ENCODE peak calls at places on chromosomes 1 and 21, in six cellular contexts. One of them, this sample, is unnamed.

GRCh38 chr1:208268541-208269337 is 24.6 kb upstream of the PLXNA2 start:
- DNase-seq in Panc1: no peak
- DNase-seq in fibroblast of pulmonary artery: no peak
- DNase-seq in coronary artery: no peak
- DNase-seq in uterus: no peak
- DNase-seq in foreskin fibroblast: no peak
- DNase-seq in this sample: no peak

GRCh38 chr1:26349196-26349885 is 4.6 kb downstream of the CRYBG2 start:
- DNase-seq in Panc1: no peak
- DNase-seq in fibroblast of pulmonary artery: peak
- DNase-seq in coronary artery: no peak
- DNase-seq in uterus: no peak
- DNase-seq in foreskin fibroblast: peak
- DNase-seq in this sample: no peak

GRCh38 chr1:163361123-163361934 is 39.6 kb downstream of the NUF2 start:
- DNase-seq in Panc1: no peak
- DNase-seq in fibroblast of pulmonary artery: peak
- DNase-seq in coronary artery: no peak
- DNase-seq in uterus: no peak
- DNase-seq in foreskin fibroblast: peak
- DNase-seq in this sample: no peak

GRCh38 chr1:183783896-183784637 is 20.9 kb upstream of the RGL1 start:
- DNase-seq in Panc1: no peak
- DNase-seq in fibroblast of pulmonary artery: peak
- DNase-seq in coronary artery: no peak
- DNase-seq in uterus: peak
- DNase-seq in foreskin fibroblast: peak
- DNase-seq in this sample: peak

GRCh38 chr1:59678809-59679228 is 135.9 kb upstream of the HOOK1 start:
- DNase-seq in Panc1: no peak
- DNase-seq in fibroblast of pulmonary artery: peak
- DNase-seq in coronary artery: no peak
- DNase-seq in uterus: no peak
- DNase-seq in foreskin fibroblast: peak
- DNase-seq in this sample: peak

GRCh38 chr1:17437260-17438175 is 2.0 kb downstream of the RCC2 start:
- DNase-seq in Panc1: no peak
- DNase-seq in fibroblast of pulmonary artery: peak
- DNase-seq in coronary artery: no peak
- DNase-seq in uterus: peak
- DNase-seq in foreskin fibroblast: peak
- DNase-seq in this sample: no peak

GRCh38 chr1:228377664-228378452 is 28.8 kb downstream of the TRIM11 start:
- DNase-seq in Panc1: no peak
- DNase-seq in fibroblast of pulmonary artery: no peak
- DNase-seq in coronary artery: no peak
- DNase-seq in uterus: no peak
- DNase-seq in foreskin fibroblast: no peak
- DNase-seq in this sample: no peak

GRCh38 chr1:60984066-60984799 is 98.1 kb upstream of the NFIA start:
- DNase-seq in Panc1: no peak
- DNase-seq in fibroblast of pulmonary artery: peak
- DNase-seq in coronary artery: peak
- DNase-seq in uterus: peak
- DNase-seq in foreskin fibroblast: peak
- DNase-seq in this sample: no peak

GRCh38 chr1:42723511-42723910 is 16.5 kb downstream of the CLDN19 start:
- DNase-seq in Panc1: no peak
- DNase-seq in fibroblast of pulmonary artery: no peak
- DNase-seq in coronary artery: no peak
- DNase-seq in uterus: no peak
- DNase-seq in foreskin fibroblast: no peak
- DNase-seq in this sample: no peak

GRCh38 chr1:30704271-30704670 is 19.1 kb downstream of the MATN1 start:
- DNase-seq in Panc1: no peak
- DNase-seq in fibroblast of pulmonary artery: no peak
- DNase-seq in coronary artery: no peak
- DNase-seq in uterus: peak
- DNase-seq in foreskin fibroblast: peak
- DNase-seq in this sample: no peak

GRCh38 chr21:39057121-39057520 is 126.1 kb downstream of the PSMG1 start:
- DNase-seq in Panc1: no peak
- DNase-seq in fibroblast of pulmonary artery: no peak
- DNase-seq in coronary artery: no peak
- DNase-seq in uterus: no peak
- DNase-seq in foreskin fibroblast: no peak
- DNase-seq in this sample: no peak

GRCh38 chr21:44443891-44444285 is 11.4 kb upstream of the LRRC3 start:
- DNase-seq in Panc1: no peak
- DNase-seq in fibroblast of pulmonary artery: no peak
- DNase-seq in coronary artery: no peak
- DNase-seq in uterus: no peak
- DNase-seq in foreskin fibroblast: no peak
- DNase-seq in this sample: no peak

GRCh38 chr1:66244429-66244828 is 289.5 kb upstream of the SGIP1 start:
- DNase-seq in Panc1: no peak
- DNase-seq in fibroblast of pulmonary artery: no peak
- DNase-seq in coronary artery: no peak
- DNase-seq in uterus: no peak
- DNase-seq in foreskin fibroblast: peak
- DNase-seq in this sample: no peak

GRCh38 chr1:234722904-234723588 is 113.1 kb upstream of the IRF2BP2 start:
- DNase-seq in Panc1: no peak
- DNase-seq in fibroblast of pulmonary artery: peak
- DNase-seq in coronary artery: peak
- DNase-seq in uterus: peak
- DNase-seq in foreskin fibroblast: peak
- DNase-seq in this sample: peak

GRCh38 chr1:61121631-61122030 is 39.3 kb downstream of the NFIA start:
- DNase-seq in Panc1: no peak
- DNase-seq in fibroblast of pulmonary artery: peak
- DNase-seq in coronary artery: no peak
- DNase-seq in uterus: no peak
- DNase-seq in foreskin fibroblast: no peak
- DNase-seq in this sample: no peak

GRCh38 chr1:41739061-41739955 is 179.4 kb downstream of the HIVEP3 start:
- DNase-seq in Panc1: no peak
- DNase-seq in fibroblast of pulmonary artery: peak
- DNase-seq in coronary artery: peak
- DNase-seq in uterus: peak
- DNase-seq in foreskin fibroblast: peak
- DNase-seq in this sample: no peak

GRCh38 chr1:201970334-201971159 is 11.9 kb upstream of the RNPEP start:
- DNase-seq in Panc1: no peak
- DNase-seq in fibroblast of pulmonary artery: peak
- DNase-seq in coronary artery: no peak
- DNase-seq in uterus: no peak
- DNase-seq in foreskin fibroblast: peak
- DNase-seq in this sample: no peak

DNA sequence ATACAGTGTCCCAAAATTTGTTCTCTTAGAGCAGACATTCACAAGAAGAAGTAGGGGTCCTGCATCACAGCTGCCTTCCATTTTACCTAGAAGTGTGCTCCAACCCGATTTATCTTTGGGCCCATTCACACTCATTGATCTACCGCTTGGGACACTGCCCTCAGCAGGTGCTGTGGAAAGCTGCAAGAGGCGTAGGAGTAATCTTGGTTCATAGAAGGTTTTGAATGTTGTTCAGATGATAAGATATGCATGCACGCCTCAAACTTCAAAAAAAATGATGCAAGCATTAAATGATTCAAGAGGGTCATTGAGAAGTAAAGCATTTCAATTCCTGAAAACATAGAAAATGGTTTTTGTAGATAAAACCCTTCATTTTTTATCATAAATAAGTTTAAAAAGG is 18.6 kb upstream of the C1orf105 start:
- DNase-seq in Panc1: no peak
- DNase-seq in fibroblast of pulmonary artery: no peak
- DNase-seq in coronary artery: no peak
- DNase-seq in uterus: no peak
- DNase-seq in foreskin fibroblast: no peak
- DNase-seq in this sample: no peak
- TF ChIP-seq CTCF in Panc1: peak
- TF ChIP-seq CTCF in fibroblast of pulmonary artery: peak
- TF ChIP-seq CTCF in coronary artery: no peak
- TF ChIP-seq CTCF in uterus: no peak
- TF ChIP-seq CTCF in foreskin fibroblast: no peak
- TF ChIP-seq CTCF in this sample: no peak

DNA sequence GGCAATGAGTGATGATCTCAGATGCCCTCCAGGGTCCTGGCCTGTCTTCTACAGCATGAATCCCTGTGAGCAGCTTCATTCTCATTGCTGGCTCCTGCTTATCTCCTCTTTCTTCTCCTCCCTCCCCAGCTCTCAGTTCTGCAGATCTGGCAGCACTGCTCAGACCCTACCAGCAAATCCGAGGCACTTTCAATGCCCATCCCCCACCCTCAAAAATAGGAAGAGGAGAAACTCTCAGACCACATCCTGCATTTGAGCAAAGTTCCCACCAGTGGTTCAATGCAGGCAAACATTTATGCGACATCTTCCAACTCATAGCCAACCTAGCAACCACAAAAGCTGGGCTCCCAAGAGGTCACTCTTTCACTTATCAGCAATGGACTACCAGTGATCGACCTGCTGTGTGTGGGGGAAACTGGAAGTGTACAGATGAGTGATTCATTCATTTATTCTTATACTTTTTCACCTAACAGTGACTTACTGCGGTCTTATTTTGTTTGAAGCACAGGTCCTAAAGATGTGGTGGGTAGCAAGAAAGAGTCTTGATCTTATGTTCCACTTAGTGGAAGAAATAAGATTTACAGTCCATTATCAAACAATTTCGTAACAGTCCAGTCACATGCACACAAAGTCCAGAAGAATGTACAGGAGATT is 5.8 kb upstream of the CHI3L2 start:
- DNase-seq in Panc1: no peak
- DNase-seq in fibroblast of pulmonary artery: no peak
- DNase-seq in coronary artery: no peak
- DNase-seq in uterus: no peak
- DNase-seq in foreskin fibroblast: peak
- DNase-seq in this sample: no peak
- H3K4me3 ChIP-seq in Panc1: no peak
- H3K4me3 ChIP-seq in fibroblast of pulmonary artery: no peak
- H3K4me3 ChIP-seq in coronary artery: no peak
- H3K4me3 ChIP-seq in uterus: no peak
- H3K4me3 ChIP-seq in foreskin fibroblast: no peak
- H3K4me3 ChIP-seq in this sample: no peak

DNA sequence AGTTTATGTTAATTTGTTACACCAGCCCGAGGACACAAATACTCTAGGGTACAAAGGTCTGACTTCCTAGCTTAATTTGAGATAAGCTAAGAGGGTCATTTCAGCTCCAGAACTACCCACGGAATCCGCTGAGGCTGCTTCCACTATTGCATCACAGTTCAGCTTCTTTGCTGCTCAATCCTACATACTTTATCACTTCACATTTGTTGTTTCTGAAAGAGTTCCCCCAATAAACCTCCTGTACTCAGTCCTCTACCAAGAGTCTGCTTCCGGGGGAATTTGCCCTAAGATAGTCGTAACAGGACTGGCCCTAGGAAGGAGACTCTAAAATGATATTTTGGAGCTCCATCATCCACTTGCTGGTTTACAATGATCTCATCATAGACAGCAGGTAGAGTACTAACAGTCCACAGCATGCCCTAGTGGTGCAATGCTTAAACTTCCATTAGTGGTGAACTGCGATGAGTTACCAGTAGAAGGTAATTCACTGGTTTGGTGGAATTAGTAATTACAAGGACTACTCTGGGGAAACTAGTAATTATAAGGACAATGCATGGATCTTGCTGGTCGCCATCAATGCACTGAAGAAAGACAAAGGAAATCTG is 229.3 kb downstream of the USH2A start:
- DNase-seq in Panc1: no peak
- DNase-seq in fibroblast of pulmonary artery: no peak
- DNase-seq in coronary artery: no peak
- DNase-seq in uterus: no peak
- DNase-seq in foreskin fibroblast: no peak
- DNase-seq in this sample: no peak
- TF ChIP-seq CTCF in Panc1: peak
- TF ChIP-seq CTCF in fibroblast of pulmonary artery: no peak
- TF ChIP-seq CTCF in coronary artery: no peak
- TF ChIP-seq CTCF in uterus: no peak
- TF ChIP-seq CTCF in foreskin fibroblast: no peak
- TF ChIP-seq CTCF in this sample: no peak

DNA sequence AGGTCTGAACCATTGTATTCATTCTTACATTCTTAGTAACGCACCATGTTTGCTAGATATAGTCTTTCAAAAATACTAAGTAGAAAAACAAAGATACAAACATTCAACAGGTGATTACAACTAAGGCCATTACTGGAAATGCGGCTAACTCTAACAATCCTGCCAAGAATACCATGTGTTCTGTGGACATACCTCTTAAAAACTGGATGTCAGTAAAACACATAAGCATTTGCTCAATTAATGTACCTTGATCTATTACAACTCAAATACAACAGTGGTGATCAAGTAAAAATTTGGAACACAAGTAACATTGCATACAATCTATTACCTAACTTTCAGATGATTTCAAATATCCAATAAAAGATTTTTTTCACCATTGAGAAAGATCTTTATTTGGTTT is 15.4 kb downstream of the ANGPTL3 start:
- DNase-seq in Panc1: no peak
- DNase-seq in fibroblast of pulmonary artery: no peak
- DNase-seq in coronary artery: no peak
- DNase-seq in uterus: no peak
- DNase-seq in foreskin fibroblast: no peak
- DNase-seq in this sample: no peak
- H3K4me3 ChIP-seq in Panc1: no peak
- H3K4me3 ChIP-seq in fibroblast of pulmonary artery: no peak
- H3K4me3 ChIP-seq in coronary artery: no peak
- H3K4me3 ChIP-seq in uterus: no peak
- H3K4me3 ChIP-seq in foreskin fibroblast: no peak
- H3K4me3 ChIP-seq in this sample: no peak

GRCh38 chr1:245085508-245086095 is 69.2 kb upstream of the KIF26B start:
- DNase-seq in Panc1: no peak
- DNase-seq in fibroblast of pulmonary artery: peak
- DNase-seq in coronary artery: no peak
- DNase-seq in uterus: no peak
- DNase-seq in foreskin fibroblast: peak
- DNase-seq in this sample: peak
- TF ChIP-seq CTCF in Panc1: no peak
- TF ChIP-seq CTCF in fibroblast of pulmonary artery: peak
- TF ChIP-seq CTCF in coronary artery: no peak
- TF ChIP-seq CTCF in uterus: no peak
- TF ChIP-seq CTCF in foreskin fibroblast: peak
- TF ChIP-seq CTCF in this sample: peak

This sample was measured in astrocyte of the cerebellum.